ENCODE peak calls at places on chromosome 9, in six cellular contexts. G is HepG2, A is GM12878, N is IMR-90, R is K562, M is A549. C is an unnamed sample.

GRCh38 chr9:133892193-133892920 is 99.8 kb downstream of the VAV2 start:
- DNase-seq in G (peak), A (no peak), N (no peak), R (no peak), M (no peak), C (no peak)

GRCh38 chr9:100671811-100672305 is 94.0 kb downstream of the CAVIN4 start:
- DNase-seq in G (no peak), A (no peak), N (no peak), R (no peak), M (no peak), C (no peak)

GRCh38 chr9:75616052-75616451 is 274.4 kb upstream of the PCSK5 start:
- DNase-seq in G (no peak), A (no peak), N (no peak), R (no peak), M (no peak), C (no peak)

GRCh38 chr9:1083325-1083913 is 33.3 kb downstream of the DMRT2 start:
- DNase-seq in G (no peak), A (no peak), N (no peak), R (no peak), M (peak), C (peak)

GRCh38 chr9:108053555-108054061 is 564.0 kb upstream of the KLF4 start:
- DNase-seq in G (no peak), A (no peak), N (peak), R (peak), M (no peak), C (peak)

GRCh38 chr9:120235081-120235480 is 344.9 kb downstream of the CDK5RAP2 start:
- DNase-seq in G (no peak), A (no peak), N (no peak), R (no peak), M (no peak), C (no peak)

GRCh38 chr9:120929392-120929791 is 2.8 kb upstream of the TRAF1 start:
- DNase-seq in G (no peak), A (no peak), N (no peak), R (no peak), M (no peak), C (no peak)

GRCh38 chr9:126317513-126317912 is 9.1 kb upstream of the MVB12B start:
- DNase-seq in G (peak), A (no peak), N (peak), R (no peak), M (no peak), C (no peak)

GRCh38 chr9:110579763-110580255 is 268 bp upstream of the SVEP1 start:
- DNase-seq in G (no peak), A (no peak), N (peak), R (no peak), M (no peak), C (peak)

DNA sequence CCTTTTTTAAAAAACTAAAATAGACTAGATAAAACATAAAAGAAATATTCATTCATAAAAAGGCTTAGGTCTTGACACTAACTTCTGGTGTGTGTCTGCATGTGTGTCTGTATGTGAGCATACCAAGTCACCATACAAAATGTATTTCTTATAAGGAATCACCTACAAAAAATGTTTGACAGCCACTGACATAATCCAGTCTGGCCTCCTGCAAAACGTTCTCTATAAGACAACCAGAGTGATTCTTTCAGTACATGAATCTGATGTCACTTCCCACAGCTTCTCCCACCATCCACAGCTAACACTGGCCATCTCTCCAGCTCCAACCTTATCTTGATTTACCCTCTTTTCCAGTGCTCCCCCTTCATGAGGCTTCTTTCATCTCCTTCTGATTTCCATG is 192.3 kb downstream of the TLE1 start:
- DNase-seq in G (no peak), A (no peak), N (peak), R (no peak), M (no peak), C (no peak)
- TF ChIP-seq BHLHE40 in G (no peak), A (no peak), N (no peak), R (no peak), M (no peak), C (no peak)

GRCh38 chr9:93189369-93190132 is 5.6 kb downstream of the WNK2 start:
- DNase-seq in G (no peak), A (no peak), N (no peak), R (no peak), M (no peak), C (no peak)
- TF ChIP-seq BHLHE40 in G (no peak), A (no peak), N (no peak), R (no peak), M (no peak), C (no peak)

DNA sequence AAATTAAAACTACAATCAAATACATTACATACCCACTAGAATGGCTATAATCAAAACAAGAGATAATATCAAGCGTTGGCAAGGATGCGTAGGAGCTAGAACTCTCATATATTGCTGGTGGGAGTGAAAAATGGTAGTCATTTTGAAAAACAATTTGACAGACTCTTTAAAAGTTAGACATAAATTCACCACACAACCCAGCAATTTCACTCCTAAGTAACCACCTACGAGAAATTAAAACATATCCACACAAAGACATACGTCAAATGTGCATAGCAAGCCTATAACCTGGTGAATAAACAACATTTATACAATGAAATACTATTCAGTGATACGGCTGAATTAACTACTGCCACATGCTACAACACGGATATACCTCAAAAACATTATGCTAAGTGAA is 44.7 kb downstream of the GKAP1 start:
- DNase-seq in G (no peak), A (no peak), N (no peak), R (no peak), M (no peak), C (no peak)
- TF ChIP-seq BHLHE40 in G (no peak), A (no peak), N (no peak), R (no peak), M (no peak), C (no peak)

GRCh38 chr9:113541019-113541900 is 77.7 kb downstream of the RGS3 start:
- DNase-seq in G (peak), A (no peak), N (peak), R (peak), M (peak), C (peak)
- TF ChIP-seq BHLHE40 in G (no peak), A (no peak), N (no peak), R (peak), M (no peak), C (no peak)

DNA sequence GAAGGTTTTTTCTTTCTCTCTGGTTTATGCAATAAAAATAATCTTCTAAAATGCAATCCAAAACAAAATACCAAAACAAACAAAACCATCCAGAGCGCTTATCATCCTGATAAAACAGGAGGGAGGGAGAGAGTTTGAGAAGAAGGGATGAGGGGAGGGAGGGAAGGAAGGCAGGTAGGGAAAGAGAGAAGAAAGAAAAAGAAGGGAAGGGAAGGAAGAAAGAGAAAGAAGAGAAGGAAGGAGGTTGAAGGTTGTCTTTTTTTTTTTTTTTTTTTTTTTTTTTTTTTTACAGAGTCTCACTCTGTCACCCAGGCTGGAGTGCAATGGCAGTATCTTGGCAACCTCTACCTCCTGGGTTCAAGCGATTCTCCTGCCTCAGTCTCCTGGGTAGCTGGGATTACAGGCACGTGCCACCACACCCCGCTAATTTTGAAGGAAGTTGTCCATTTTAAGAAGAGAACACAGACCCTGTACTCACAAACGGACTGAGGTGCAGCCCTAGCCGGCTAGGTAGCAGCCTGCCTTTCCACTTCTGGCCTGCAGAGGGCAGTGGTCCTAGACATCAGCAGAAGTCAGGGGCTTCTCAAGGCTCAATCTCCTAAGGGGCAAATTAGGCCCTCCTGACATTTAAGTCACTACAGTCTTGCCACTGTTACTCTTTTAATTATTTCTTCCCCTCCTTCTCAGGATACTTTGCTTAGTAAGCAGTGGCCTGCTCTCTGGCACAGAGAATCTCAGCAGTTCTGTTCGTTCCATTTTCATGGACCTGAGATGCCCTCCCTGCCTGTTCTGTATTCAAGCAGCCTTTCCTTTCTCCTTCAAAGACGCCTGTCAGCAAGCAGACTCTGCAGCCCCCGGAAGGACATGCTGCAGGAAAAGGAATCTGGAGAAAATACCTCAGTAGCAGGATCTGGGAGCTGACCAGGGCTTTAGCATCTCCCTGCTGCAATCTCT is 76.4 kb downstream of the EPB41L4B start:
- DNase-seq in G (peak), A (peak), N (peak), R (peak), M (peak), C (peak)
- TF ChIP-seq BHLHE40 in G (no peak), A (no peak), N (no peak), R (no peak), M (no peak), C (no peak)

DNA sequence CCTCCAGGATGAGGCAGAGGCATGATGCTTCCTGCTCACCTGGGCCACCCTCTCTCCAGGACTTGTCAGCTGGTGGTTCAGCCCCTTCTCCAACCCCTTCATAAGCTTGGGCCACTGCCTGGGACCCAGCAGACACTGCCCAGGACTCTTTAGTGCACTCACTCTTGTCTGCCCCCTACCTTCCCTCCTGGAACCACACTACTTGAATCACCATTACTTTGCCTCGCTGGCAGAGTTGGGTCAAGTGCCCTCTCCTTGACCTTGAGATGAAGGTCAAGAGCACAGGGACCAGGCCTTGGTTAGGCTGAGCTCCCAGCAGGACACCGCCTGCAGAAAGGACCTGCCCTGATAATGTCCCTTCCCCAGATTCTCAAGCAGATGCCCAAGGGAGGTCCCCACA is 8.5 kb upstream of the ENDOG start:
- DNase-seq in G (no peak), A (no peak), N (no peak), R (no peak), M (no peak), C (no peak)
- TF ChIP-seq BHLHE40 in G (no peak), A (no peak), N (no peak), R (no peak), M (no peak), C (no peak)

GRCh38 chr9:87405677-87406544 is 91.8 kb upstream of the DAPK1 start:
- DNase-seq in G (no peak), A (no peak), N (no peak), R (no peak), M (peak), C (no peak)

GRCh38 chr9:87406545-87407166 is 91.0 kb upstream of the DAPK1 start:
- DNase-seq in G (no peak), A (no peak), N (no peak), R (no peak), M (peak), C (no peak)

GRCh38 chr9:87401681-87402080 is 96.0 kb upstream of the DAPK1 start:
- DNase-seq in G (no peak), A (no peak), N (no peak), R (no peak), M (no peak), C (no peak)

DNA sequence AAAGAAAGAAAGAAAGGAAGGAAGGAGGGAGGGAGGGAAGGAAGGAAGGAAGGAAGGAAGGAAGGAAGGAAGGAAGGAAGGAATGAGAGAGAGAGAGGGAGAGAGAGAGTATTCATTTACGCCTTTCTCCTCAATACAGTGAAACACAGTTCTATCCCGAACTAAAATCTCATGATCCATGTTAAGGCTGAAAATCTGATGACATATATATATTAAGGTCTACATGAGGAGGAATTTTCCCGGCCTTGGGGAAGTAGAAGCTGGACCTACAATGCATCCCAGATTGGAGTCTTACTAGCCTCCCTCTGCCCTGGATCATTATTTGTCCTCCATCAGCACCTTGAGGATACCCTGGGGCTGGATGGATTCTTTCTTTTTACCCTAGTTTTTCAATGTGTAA is 95.1 kb upstream of the DAPK1 start:
- DNase-seq in G (no peak), A (no peak), N (no peak), R (no peak), M (no peak), C (no peak)
- TF ChIP-seq BHLHE40 in G (no peak), A (no peak), N (no peak), R (no peak), M (no peak), C (no peak)

DNA sequence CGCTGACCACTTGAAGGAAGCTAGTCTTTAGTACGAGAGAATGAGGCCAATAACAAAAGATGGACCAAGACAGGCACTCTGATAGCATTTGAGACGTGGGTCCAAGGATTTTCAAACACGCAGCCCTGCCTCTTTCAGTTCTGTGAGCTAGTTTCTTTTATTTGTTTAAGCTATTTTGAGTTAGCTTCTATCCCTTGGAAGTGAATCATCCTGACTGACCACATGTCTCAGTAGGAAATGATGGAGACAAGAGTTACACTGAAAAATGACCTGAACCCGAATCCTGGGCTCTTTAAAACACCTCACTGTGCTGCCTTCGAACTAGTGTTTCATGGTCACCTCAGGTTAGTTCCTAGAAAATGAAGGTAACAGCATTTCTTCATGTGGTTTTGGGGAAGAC is 9.9 kb downstream of the TEK start:
- DNase-seq in G (no peak), A (no peak), N (peak), R (no peak), M (peak), C (no peak)
- TF ChIP-seq BHLHE40 in G (no peak), A (no peak), N (no peak), R (no peak), M (no peak), C (no peak)

C was measured in HEK293T.